ENCODE peak calls at places on chromosomes 2 and 18, in nine cellular contexts. F, A, H, V, E, N, W, P and L are unnamed samples.

GRCh38 chr18:79723628-79724027 is 44.0 kb downstream of the CTDP1 start:
- DNase-seq in H (no peak), W (no peak), N (peak), A (no peak), F (no peak), E (no peak), V (no peak), P (no peak), L (no peak)

GRCh38 chr2:241750076-241750840 is 15.8 kb downstream of the D2HGDH start:
- DNase-seq in N (no peak), F (no peak), P (no peak), H (no peak), E (no peak), V (no peak), W (no peak), A (no peak), L (peak)

GRCh38 chr2:109030870-109031480 is 42.0 kb upstream of the EDAR start:
- DNase-seq in A (no peak), V (no peak), N (no peak), H (peak), P (peak), F (no peak), E (no peak), W (no peak), L (no peak)

GRCh38 chr18:79460445-79461300 is 64.9 kb downstream of the NFATC1 start:
- DNase-seq in V (no peak), F (no peak), W (no peak), N (no peak), P (no peak), E (no peak), H (no peak), A (no peak), L (no peak)

GRCh38 chr2:95264626-95265025 is 9.6 kb upstream of the PROM2 start:
- DNase-seq in E (peak), N (peak), W (no peak), P (no peak), H (no peak), F (no peak), A (no peak), V (peak), L (no peak)

GRCh38 chr2:231713738-231714638 is 5.7 kb downstream of the PTMA start:
- DNase-seq in H (peak), F (peak), A (peak), V (peak), N (peak), E (peak), W (peak), P (peak), L (peak)

GRCh38 chr2:187959821-187960220 is 331.9 kb upstream of the GULP1 start:
- DNase-seq in N (no peak), F (no peak), W (peak), E (no peak), A (no peak), H (no peak), V (no peak), P (no peak), L (no peak)

GRCh38 chr2:233766416-233766815 is 6.3 kb downstream of the UGT1A1 start:
- DNase-seq in W (no peak), P (no peak), F (no peak), E (no peak), V (no peak), H (no peak), N (no peak), A (no peak), L (no peak)

GRCh38 chr2:43149482-43150107 is 76.8 kb downstream of the ZFP36L2 start:
- DNase-seq in P (no peak), H (peak), N (no peak), F (no peak), E (no peak), A (no peak), W (no peak), V (no peak), L (no peak)

GRCh38 chr2:16765356-16765755 is 99.7 kb upstream of the CYRIA start:
- DNase-seq in W (no peak), H (no peak), A (no peak), V (no peak), E (no peak), P (no peak), F (no peak), N (no peak), L (no peak)

GRCh38 chr18:5466256-5466655 is 77.5 kb downstream of the EPB41L3 start:
- DNase-seq in F (no peak), V (no peak), E (no peak), H (no peak), A (peak), W (peak), P (no peak), N (no peak), L (no peak)

GRCh38 chr2:149885468-149885867 is 297.9 kb upstream of the MMADHC start:
- DNase-seq in E (no peak), N (no peak), H (no peak), P (no peak), V (no peak), F (no peak), A (no peak), W (no peak), L (no peak)